ENCODE peak calls at places on chromosomes 11 and 22, in ten cellular contexts. One of them, this sample, is unnamed.

GRCh38 chr22:41539146-41540005 is 4.9 kb downstream of the POLR3H start:
- DNase-seq in NB4: no peak
- DNase-seq in coronary artery: no peak
- DNase-seq in fibroblast of the aortic adventitia: peak; percentile 38
- DNase-seq in HCT116: no peak
- DNase-seq in esophagus squamous epithelium: no peak
- DNase-seq in aorta: no peak
- DNase-seq in HepG2: peak; percentile 47
- DNase-seq in gastrocnemius medialis: no peak
- DNase-seq in psoas muscle: no peak
- DNase-seq in this sample: no peak

GRCh38 chr11:30454108-30454507 is 131.2 kb downstream of the ARL14EP start:
- DNase-seq in gastrocnemius medialis: no peak
- DNase-seq in HepG2: no peak
- DNase-seq in esophagus squamous epithelium: no peak
- DNase-seq in aorta: no peak
- DNase-seq in coronary artery: no peak
- DNase-seq in HCT116: no peak
- DNase-seq in NB4: no peak
- DNase-seq in fibroblast of the aortic adventitia: no peak
- DNase-seq in psoas muscle: no peak
- DNase-seq in this sample: no peak

GRCh38 chr22:44850946-44851345 is 98.6 kb downstream of the ARHGAP8 start:
- DNase-seq in NB4: peak; percentile 78
- DNase-seq in aorta: no peak
- DNase-seq in esophagus squamous epithelium: no peak
- DNase-seq in HepG2: no peak
- DNase-seq in coronary artery: peak; percentile 9
- DNase-seq in gastrocnemius medialis: no peak
- DNase-seq in fibroblast of the aortic adventitia: no peak
- DNase-seq in psoas muscle: no peak
- DNase-seq in HCT116: no peak
- DNase-seq in this sample: no peak

GRCh38 chr22:20251491-20251890 is 16.6 kb downstream of the RTN4R start:
- DNase-seq in NB4: no peak
- DNase-seq in aorta: no peak
- DNase-seq in esophagus squamous epithelium: no peak
- DNase-seq in gastrocnemius medialis: no peak
- DNase-seq in coronary artery: no peak
- DNase-seq in HepG2: no peak
- DNase-seq in psoas muscle: no peak
- DNase-seq in HCT116: no peak
- DNase-seq in fibroblast of the aortic adventitia: no peak
- DNase-seq in this sample: no peak

GRCh38 chr11:100972046-100972445 is 157.6 kb downstream of the PGR start:
- DNase-seq in HCT116: no peak
- DNase-seq in gastrocnemius medialis: no peak
- DNase-seq in aorta: no peak
- DNase-seq in NB4: no peak
- DNase-seq in fibroblast of the aortic adventitia: no peak
- DNase-seq in coronary artery: no peak
- DNase-seq in esophagus squamous epithelium: no peak
- DNase-seq in HepG2: no peak
- DNase-seq in psoas muscle: no peak
- DNase-seq in this sample: no peak

GRCh38 chr11:29093416-29093815 is 923.4 kb downstream of the KCNA4 start:
- DNase-seq in aorta: no peak
- DNase-seq in fibroblast of the aortic adventitia: peak; percentile 73
- DNase-seq in HepG2: peak; percentile 2
- DNase-seq in psoas muscle: no peak
- DNase-seq in esophagus squamous epithelium: no peak
- DNase-seq in gastrocnemius medialis: no peak
- DNase-seq in HCT116: no peak
- DNase-seq in coronary artery: no peak
- DNase-seq in NB4: no peak
- DNase-seq in this sample: no peak

GRCh38 chr11:37442576-37442975 is 844.5 kb upstream of the RAG2 start:
- DNase-seq in HCT116: no peak
- DNase-seq in fibroblast of the aortic adventitia: no peak
- DNase-seq in gastrocnemius medialis: no peak
- DNase-seq in NB4: no peak
- DNase-seq in HepG2: no peak
- DNase-seq in coronary artery: no peak
- DNase-seq in aorta: no peak
- DNase-seq in esophagus squamous epithelium: no peak
- DNase-seq in psoas muscle: no peak
- DNase-seq in this sample: no peak

GRCh38 chr11:77361184-77361583 is 59.7 kb upstream of the GDPD4 start:
- DNase-seq in HCT116: no peak
- DNase-seq in gastrocnemius medialis: no peak
- DNase-seq in esophagus squamous epithelium: no peak
- DNase-seq in fibroblast of the aortic adventitia: peak; percentile 48
- DNase-seq in HepG2: no peak
- DNase-seq in psoas muscle: no peak
- DNase-seq in aorta: no peak
- DNase-seq in NB4: no peak
- DNase-seq in coronary artery: no peak
- DNase-seq in this sample: no peak

DNA sequence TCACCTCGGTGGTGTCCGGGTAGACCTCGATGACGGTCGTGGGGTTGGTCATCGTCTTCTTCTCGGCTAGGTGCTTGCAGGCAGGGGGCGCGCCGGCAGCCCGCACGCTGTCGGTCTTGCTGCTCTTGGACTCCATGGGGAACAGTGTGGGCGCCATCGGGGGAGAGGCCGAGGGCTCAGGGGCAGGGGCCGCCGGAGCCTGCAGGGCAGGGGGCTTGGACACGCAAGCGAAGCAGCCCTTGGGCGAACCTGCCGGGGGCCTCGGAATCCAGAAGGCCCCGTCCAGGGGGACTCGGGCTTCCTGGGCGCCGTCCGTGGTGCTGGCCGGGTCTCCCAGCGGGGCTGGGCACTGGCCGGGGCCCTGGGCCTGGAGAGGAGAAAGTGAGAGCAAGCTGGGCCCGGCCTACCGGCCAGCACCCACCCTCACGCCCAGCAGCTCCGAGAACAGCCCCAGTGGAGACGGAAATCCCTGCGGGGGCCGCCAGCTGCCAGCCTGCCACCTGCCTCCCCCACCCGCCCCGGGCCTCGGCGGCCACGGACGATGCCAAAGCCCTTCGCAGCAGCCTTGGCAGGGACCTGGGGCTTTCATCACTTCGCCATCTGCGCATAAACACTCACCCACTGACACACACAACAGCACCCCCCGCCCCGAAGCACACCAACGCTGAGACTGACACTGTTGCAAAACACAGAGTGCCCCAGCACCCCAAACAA is 2.5 kb downstream of the IFITM10 start:
- DNase-seq in NB4: no peak
- DNase-seq in psoas muscle: peak; percentile 87
- DNase-seq in gastrocnemius medialis: peak; percentile 79
- DNase-seq in fibroblast of the aortic adventitia: no peak
- DNase-seq in coronary artery: peak; percentile 79
- DNase-seq in HCT116: no peak
- DNase-seq in HepG2: no peak
- DNase-seq in esophagus squamous epithelium: no peak
- DNase-seq in aorta: peak; percentile 67
- DNase-seq in this sample: no peak
- H3K4me3 ChIP-seq in NB4: no peak overlapping the region
- H3K4me3 ChIP-seq in psoas muscle: peak overlapping the region; percentile 67
- H3K4me3 ChIP-seq in gastrocnemius medialis: peak overlapping the region; percentile 54
- H3K4me3 ChIP-seq in fibroblast of the aortic adventitia: peak overlapping the region; percentile 56
- H3K4me3 ChIP-seq in coronary artery: peak overlapping the region; percentile 72
- H3K4me3 ChIP-seq in HCT116: no peak overlapping the region
- H3K4me3 ChIP-seq in HepG2: no peak overlapping the region
- H3K4me3 ChIP-seq in esophagus squamous epithelium: peak overlapping the region; percentile 38
- H3K4me3 ChIP-seq in aorta: peak overlapping the region; percentile 59
- H3K4me3 ChIP-seq in this sample: peak overlapping the region; percentile 85

GRCh38 chr11:122232985-122233384 is 117.0 kb upstream of the BLID start:
- DNase-seq in fibroblast of the aortic adventitia: no peak
- DNase-seq in HepG2: no peak
- DNase-seq in HCT116: no peak
- DNase-seq in aorta: no peak
- DNase-seq in NB4: no peak
- DNase-seq in coronary artery: no peak
- DNase-seq in esophagus squamous epithelium: no peak
- DNase-seq in psoas muscle: no peak
- DNase-seq in gastrocnemius medialis: no peak
- DNase-seq in this sample: no peak

GRCh38 chr11:122229078-122229477 is 113.1 kb upstream of the BLID start:
- DNase-seq in aorta: no peak
- DNase-seq in gastrocnemius medialis: no peak
- DNase-seq in HCT116: no peak
- DNase-seq in psoas muscle: no peak
- DNase-seq in coronary artery: no peak
- DNase-seq in HepG2: no peak
- DNase-seq in fibroblast of the aortic adventitia: peak; percentile 54
- DNase-seq in NB4: no peak
- DNase-seq in esophagus squamous epithelium: no peak
- DNase-seq in this sample: no peak

GRCh38 chr11:122226810-122227379 is 110.9 kb upstream of the BLID start:
- DNase-seq in psoas muscle: no peak
- DNase-seq in fibroblast of the aortic adventitia: no peak
- DNase-seq in NB4: no peak
- DNase-seq in gastrocnemius medialis: no peak
- DNase-seq in HCT116: no peak
- DNase-seq in esophagus squamous epithelium: no peak
- DNase-seq in aorta: no peak
- DNase-seq in HepG2: no peak
- DNase-seq in coronary artery: no peak
- DNase-seq in this sample: no peak

GRCh38 chr11:122230387-122230760 is 114.4 kb upstream of the BLID start:
- DNase-seq in esophagus squamous epithelium: no peak
- DNase-seq in HCT116: no peak
- DNase-seq in gastrocnemius medialis: no peak
- DNase-seq in aorta: no peak
- DNase-seq in psoas muscle: no peak
- DNase-seq in fibroblast of the aortic adventitia: peak; percentile 54
- DNase-seq in NB4: no peak
- DNase-seq in coronary artery: no peak
- DNase-seq in HepG2: no peak
- DNase-seq in this sample: no peak

DNA sequence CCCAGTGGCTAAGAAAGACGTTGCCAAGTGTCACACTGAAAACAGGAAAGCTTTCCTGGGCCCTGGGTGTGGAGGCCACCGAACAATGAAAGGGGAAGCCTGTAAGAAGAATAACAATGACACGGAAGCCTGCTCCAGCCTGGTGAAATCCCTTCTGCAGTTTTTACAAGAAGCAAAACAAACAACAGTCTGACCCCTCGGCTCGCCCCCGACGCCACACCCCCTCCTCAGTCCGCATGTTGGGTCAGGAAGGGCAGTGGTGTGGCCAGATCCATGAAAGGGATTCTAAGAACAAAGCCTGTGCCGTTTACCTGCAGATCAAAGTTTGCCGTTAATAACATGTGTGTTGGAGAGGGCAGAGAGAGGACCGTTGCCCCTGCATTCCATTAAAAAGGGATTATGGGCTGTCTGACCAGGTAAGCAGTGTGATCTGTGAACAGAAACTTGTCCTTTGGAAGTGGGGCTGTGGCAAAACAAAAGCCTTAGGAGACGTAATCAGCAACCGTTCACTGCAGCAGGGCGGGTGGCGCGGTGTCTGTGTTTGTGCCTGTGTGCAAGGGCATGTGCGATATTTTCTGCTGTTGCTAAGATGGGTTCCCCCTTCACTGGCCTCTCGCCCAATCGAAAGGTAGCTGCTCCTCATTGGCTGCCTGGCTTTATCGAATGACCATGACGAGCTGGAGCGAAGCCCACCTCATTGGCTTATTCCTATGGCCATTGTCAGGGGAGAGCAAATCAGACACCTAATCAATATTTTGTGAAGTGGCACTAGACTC is 113.8 kb upstream of the BLID start:
- DNase-seq in HepG2: peak; percentile 75
- DNase-seq in gastrocnemius medialis: no peak
- DNase-seq in coronary artery: no peak
- DNase-seq in fibroblast of the aortic adventitia: no peak
- DNase-seq in HCT116: no peak
- DNase-seq in esophagus squamous epithelium: no peak
- DNase-seq in NB4: no peak
- DNase-seq in psoas muscle: no peak
- DNase-seq in aorta: no peak
- DNase-seq in this sample: no peak
- H3K4me3 ChIP-seq in HepG2: peak overlapping the region; percentile 34
- H3K4me3 ChIP-seq in gastrocnemius medialis: no peak overlapping the region
- H3K4me3 ChIP-seq in coronary artery: no peak overlapping the region
- H3K4me3 ChIP-seq in fibroblast of the aortic adventitia: no peak overlapping the region
- H3K4me3 ChIP-seq in HCT116: no peak overlapping the region
- H3K4me3 ChIP-seq in esophagus squamous epithelium: no peak overlapping the region
- H3K4me3 ChIP-seq in NB4: no peak overlapping the region
- H3K4me3 ChIP-seq in psoas muscle: peak overlapping the region; percentile 29
- H3K4me3 ChIP-seq in aorta: no peak overlapping the region
- H3K4me3 ChIP-seq in this sample: no peak overlapping the region

GRCh38 chr22:42688241-42688913 is 32.3 kb downstream of the A4GALT start:
- DNase-seq in HepG2: peak; percentile 57
- DNase-seq in psoas muscle: peak; percentile 96
- DNase-seq in HCT116: no peak
- DNase-seq in NB4: no peak
- DNase-seq in aorta: peak; percentile 91
- DNase-seq in gastrocnemius medialis: peak; percentile 98
- DNase-seq in coronary artery: peak; percentile 99
- DNase-seq in esophagus squamous epithelium: no peak
- DNase-seq in fibroblast of the aortic adventitia: peak; percentile 98
- DNase-seq in this sample: peak; percentile 98
- H3K4me3 ChIP-seq in HepG2: peak overlapping the region; percentile 60
- H3K4me3 ChIP-seq in psoas muscle: peak overlapping the region; percentile 32
- H3K4me3 ChIP-seq in HCT116: no peak overlapping the region
- H3K4me3 ChIP-seq in NB4: no peak overlapping the region
- H3K4me3 ChIP-seq in aorta: no peak overlapping the region
- H3K4me3 ChIP-seq in gastrocnemius medialis: peak overlapping the region; percentile 37
- H3K4me3 ChIP-seq in coronary artery: peak overlapping the region; percentile 54
- H3K4me3 ChIP-seq in esophagus squamous epithelium: no peak overlapping the region
- H3K4me3 ChIP-seq in fibroblast of the aortic adventitia: no peak overlapping the region
- H3K4me3 ChIP-seq in this sample: no peak overlapping the region

GRCh38 chr11:95835768-95836488 is 45.6 kb downstream of the CEP57 start:
- DNase-seq in fibroblast of the aortic adventitia: peak; percentile 94
- DNase-seq in esophagus squamous epithelium: peak; percentile 2
- DNase-seq in psoas muscle: no peak
- DNase-seq in HCT116: peak; percentile 63
- DNase-seq in aorta: no peak
- DNase-seq in coronary artery: peak; percentile 75
- DNase-seq in gastrocnemius medialis: peak; percentile 57
- DNase-seq in HepG2: peak; percentile 84
- DNase-seq in NB4: peak; percentile 75
- DNase-seq in this sample: peak; percentile 71

GRCh38 chr11:95832763-95833162 is 42.5 kb downstream of the CEP57 start:
- DNase-seq in HCT116: no peak
- DNase-seq in coronary artery: no peak
- DNase-seq in fibroblast of the aortic adventitia: peak; percentile 58
- DNase-seq in HepG2: no peak
- DNase-seq in gastrocnemius medialis: no peak
- DNase-seq in psoas muscle: no peak
- DNase-seq in esophagus squamous epithelium: no peak
- DNase-seq in NB4: no peak
- DNase-seq in aorta: no peak
- DNase-seq in this sample: no peak

GRCh38 chr11:95831198-95831883 is 41.0 kb downstream of the CEP57 start:
- DNase-seq in psoas muscle: no peak
- DNase-seq in coronary artery: no peak
- DNase-seq in HepG2: no peak
- DNase-seq in esophagus squamous epithelium: no peak
- DNase-seq in NB4: no peak
- DNase-seq in aorta: no peak
- DNase-seq in fibroblast of the aortic adventitia: peak; percentile 92
- DNase-seq in HCT116: no peak
- DNase-seq in gastrocnemius medialis: no peak
- DNase-seq in this sample: no peak

GRCh38 chr11:95833378-95833777 is 43.1 kb downstream of the CEP57 start:
- DNase-seq in psoas muscle: no peak
- DNase-seq in coronary artery: no peak
- DNase-seq in HepG2: no peak
- DNase-seq in NB4: no peak
- DNase-seq in aorta: no peak
- DNase-seq in gastrocnemius medialis: no peak
- DNase-seq in esophagus squamous epithelium: no peak
- DNase-seq in HCT116: no peak
- DNase-seq in fibroblast of the aortic adventitia: no peak
- DNase-seq in this sample: no peak

DNA sequence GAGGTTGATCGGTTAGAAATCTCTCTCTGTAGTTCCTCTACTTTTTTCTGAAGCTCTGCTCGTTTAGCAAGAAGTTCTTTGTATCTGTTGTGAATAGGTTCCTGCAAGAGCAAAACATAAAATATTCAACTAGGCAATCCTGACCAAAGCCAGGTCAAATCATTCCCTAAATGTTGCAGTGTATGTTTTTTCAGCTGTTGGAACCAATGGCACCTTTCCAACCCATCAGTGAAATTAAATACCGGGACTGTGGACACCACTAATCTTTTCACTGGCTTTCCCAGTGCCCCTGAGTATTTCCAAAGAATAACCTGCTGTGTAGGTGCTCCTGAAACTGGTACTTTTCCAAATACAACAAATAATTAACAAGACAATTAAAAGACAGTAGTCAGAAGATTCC is 45.1 kb downstream of the CEP57 start:
- DNase-seq in HepG2: no peak
- DNase-seq in psoas muscle: no peak
- DNase-seq in NB4: no peak
- DNase-seq in HCT116: no peak
- DNase-seq in esophagus squamous epithelium: no peak
- DNase-seq in aorta: no peak
- DNase-seq in gastrocnemius medialis: no peak
- DNase-seq in fibroblast of the aortic adventitia: peak; percentile 25
- DNase-seq in coronary artery: no peak
- DNase-seq in this sample: no peak
- H3K4me3 ChIP-seq in HepG2: no peak overlapping the region
- H3K4me3 ChIP-seq in psoas muscle: no peak overlapping the region
- H3K4me3 ChIP-seq in NB4: no peak overlapping the region
- H3K4me3 ChIP-seq in HCT116: no peak overlapping the region
- H3K4me3 ChIP-seq in esophagus squamous epithelium: no peak overlapping the region
- H3K4me3 ChIP-seq in aorta: no peak overlapping the region
- H3K4me3 ChIP-seq in gastrocnemius medialis: no peak overlapping the region
- H3K4me3 ChIP-seq in fibroblast of the aortic adventitia: no peak overlapping the region
- H3K4me3 ChIP-seq in coronary artery: no peak overlapping the region
- H3K4me3 ChIP-seq in this sample: no peak overlapping the region

This sample was measured in tibial artery.